ENCODE peak calls at places on chromosomes 6 and 20, in seven cellular contexts. W is HepG2, K is SK-N-SH, V is HCT116, J is H1, F is GM12878, Q is K562. G is an unnamed sample.
A peak's percentile ranks its signal among the peaks of the same experiment; 100 is the strongest.

GRCh38 chr6:150134280-150134920 is 8.4 kb upstream of the PPP1R14C start:
- DNase-seq in V (no peak), K (no peak), J (no peak), Q (no peak), W (no peak), F (no peak), G (no peak)

GRCh38 chr20:50020283-50020682 is 37.5 kb downstream of the SNAI1 start:
- DNase-seq in W (no peak), Q (no peak), F (no peak), J (no peak), V (no peak), K (no peak), G (no peak)

GRCh38 chr6:40755046-40755681 is 168.0 kb upstream of the LRFN2 start:
- DNase-seq in K (peak; percentile 29), W (no peak), Q (no peak), F (no peak), V (no peak), J (no peak), G (no peak)

GRCh38 chr6:110629153-110629552 is 152.7 kb upstream of the SLC22A16 start:
- DNase-seq in V (no peak), Q (no peak), J (no peak), W (no peak), K (no peak), F (no peak), G (no peak)

GRCh38 chr20:53824779-53825178 is 231.1 kb upstream of the ZNF217 start:
- DNase-seq in K (no peak), V (no peak), F (no peak), W (no peak), Q (no peak), J (no peak), G (no peak)

GRCh38 chr20:1061484-1062221 is 56.7 kb upstream of the PSMF1 start:
- DNase-seq in W (no peak), F (no peak), V (no peak), K (no peak), J (no peak), Q (peak; percentile 12), G (no peak)

GRCh38 chr20:53926428-53927028 is 143.9 kb downstream of the BCAS1 start:
- DNase-seq in K (no peak), W (peak; percentile 98), V (no peak), F (peak; percentile 99), Q (no peak), J (no peak), G (no peak)

GRCh38 chr6:157860505-157860991 is 37.5 kb downstream of the SNX9 start:
- DNase-seq in K (no peak), V (no peak), Q (no peak), F (no peak), W (no peak), J (no peak), G (no peak)

GRCh38 chr6:168499045-168499650 is 58.2 kb downstream of the SMOC2 start:
- DNase-seq in K (no peak), Q (no peak), J (no peak), W (peak; percentile 16), F (no peak), V (no peak), G (no peak)

GRCh38 chr6:36953931-36954261 is 642 bp upstream of the PI16 start:
- DNase-seq in K (no peak), V (no peak), F (no peak), Q (no peak), W (no peak), J (no peak), G (no peak)

GRCh38 chr6:130587778-130588520 is 222.1 kb downstream of the TMEM200A start:
- DNase-seq in Q (no peak), W (no peak), F (no peak), J (no peak), K (no peak), V (no peak), G (no peak)

GRCh38 chr6:77454386-77454785 is 8.9 kb downstream of the HTR1B start:
- DNase-seq in F (no peak), J (no peak), K (no peak), W (no peak), Q (no peak), V (no peak), G (peak; percentile 24)

GRCh38 chr6:152293404-152293803 is 343.8 kb downstream of the SYNE1 start:
- DNase-seq in J (no peak), F (no peak), W (no peak), K (peak; percentile 16), Q (no peak), V (no peak), G (no peak)

GRCh38 chr20:38044685-38045084 is 11.1 kb downstream of the RPRD1B start:
- DNase-seq in V (no peak), Q (no peak), W (no peak), K (no peak), F (no peak), J (no peak), G (no peak)

GRCh38 chr6:158039571-158040050 is 57.9 kb downstream of the SYNJ2 start:
- DNase-seq in W (peak; percentile 61), Q (no peak), J (no peak), V (no peak), F (no peak), K (no peak), G (peak; percentile 25)

GRCh38 chr6:152300517-152300916 is 336.6 kb downstream of the SYNE1 start:
- DNase-seq in V (no peak), Q (no peak), K (no peak), W (no peak), J (no peak), F (no peak), G (no peak)

GRCh38 chr6:85362652-85363310 is 87.1 kb upstream of the NT5E start:
- DNase-seq in K (no peak), F (no peak), V (no peak), Q (no peak), W (no peak), J (no peak), G (no peak)

GRCh38 chr6:90169328-90169886 is 127.2 kb downstream of the BACH2 start:
- DNase-seq in Q (no peak), W (no peak), V (no peak), F (no peak), J (no peak), K (no peak), G (no peak)

GRCh38 chr20:60148885-60149284 is 190.7 kb downstream of the CDH26 start:
- DNase-seq in J (no peak), V (no peak), K (no peak), F (no peak), Q (no peak), W (no peak), G (no peak)

GRCh38 chr20:41466836-41467619 is 100.4 kb upstream of the EMILIN3 start:
- DNase-seq in Q (no peak), V (no peak), W (no peak), K (no peak), J (no peak), F (no peak), G (no peak)

GRCh38 chr6:106981901-106982300 is 7.4 kb upstream of the CD24 start:
- DNase-seq in F (no peak), J (no peak), Q (no peak), K (no peak), W (no peak), V (no peak), G (no peak)

DNA sequence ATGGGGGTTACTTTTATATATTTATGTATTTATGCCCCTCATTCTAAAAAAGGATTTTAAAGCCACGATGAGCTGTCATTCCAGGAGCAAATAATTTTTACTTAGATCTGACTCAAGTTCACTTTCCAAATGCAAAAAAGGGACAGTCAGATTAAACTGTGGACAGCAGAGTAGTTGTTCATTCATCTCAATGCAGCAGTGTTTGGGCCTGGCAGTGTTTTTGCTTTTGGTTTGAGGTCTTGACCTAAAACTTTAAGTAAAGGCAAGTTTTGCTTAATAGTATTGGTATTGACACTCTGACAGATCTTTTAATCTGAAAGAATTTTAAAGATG is 13.9 kb downstream of the JARID2 start:
- DNase-seq in J (no peak), W (no peak), K (no peak), Q (no peak), F (no peak), V (no peak), G (no peak)
- TF ChIP-seq JUND in J (no peak), W (no peak), K (no peak), Q (no peak), F (no peak), V (no peak), G (no peak)

GRCh38 chr6:131682427-131682826 is 18.8 kb downstream of the OR2A4 start:
- DNase-seq in W (no peak), J (no peak), V (no peak), F (no peak), Q (no peak), K (no peak), G (no peak)
- TF ChIP-seq JUND in W (no peak), J (no peak), V (no peak), F (no peak), Q (no peak), K (no peak), G (no peak)

DNA sequence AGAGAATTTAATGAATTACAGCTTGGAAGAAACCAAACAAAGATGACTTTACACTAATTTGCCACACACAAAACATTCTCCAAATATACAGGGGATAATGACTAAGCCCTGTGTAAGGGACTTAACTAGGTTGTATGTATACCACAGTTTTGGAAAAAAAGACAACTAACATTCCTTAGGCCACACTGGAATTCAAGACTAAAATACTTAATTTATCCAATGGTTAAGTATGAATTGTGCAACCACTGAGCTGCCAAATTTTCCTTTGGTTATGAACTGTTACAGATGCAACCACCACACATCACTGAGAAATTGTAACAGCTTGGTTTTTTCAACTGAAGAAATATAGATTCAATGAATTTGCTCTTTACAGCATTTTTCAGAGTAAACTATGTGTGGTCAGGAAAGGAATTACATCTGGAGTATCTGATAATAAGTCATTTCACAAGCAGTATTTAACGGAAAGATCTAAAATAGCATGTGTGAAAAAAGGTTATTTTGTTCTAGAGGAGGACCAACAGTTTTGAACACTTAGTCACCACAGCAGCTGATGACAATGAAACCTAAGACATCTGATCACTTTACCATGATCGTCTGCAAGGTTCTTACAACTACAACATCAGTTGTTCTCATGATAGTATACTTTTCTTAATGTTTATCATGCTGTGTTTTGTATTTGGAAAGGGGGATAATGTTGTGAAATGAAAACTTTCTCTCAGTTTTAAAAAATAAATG is 318.8 kb downstream of the BCKDHB start:
- DNase-seq in Q (no peak), V (no peak), K (no peak), F (no peak), W (no peak), J (no peak), G (no peak)
- TF ChIP-seq JUND in Q (no peak), V (no peak), K (peak; percentile 37), F (no peak), W (no peak), J (no peak), G (no peak)

GRCh38 chr6:129309154-129309553 is 400.8 kb downstream of the ARHGAP18 start:
- DNase-seq in J (no peak), Q (no peak), W (no peak), K (no peak), F (no peak), V (no peak), G (no peak)

GRCh38 chr6:129307845-129308244 is 402.1 kb downstream of the ARHGAP18 start:
- DNase-seq in W (no peak), Q (no peak), V (no peak), J (no peak), F (no peak), K (no peak), G (no peak)

GRCh38 chr6:129317931-129318820 is 391.8 kb downstream of the ARHGAP18 start:
- DNase-seq in K (no peak), F (no peak), J (no peak), Q (no peak), W (no peak), V (no peak), G (peak; percentile 8)

GRCh38 chr6:129314575-129314974 is 395.4 kb downstream of the ARHGAP18 start:
- DNase-seq in K (no peak), V (no peak), Q (no peak), F (no peak), W (no peak), J (no peak), G (no peak)

GRCh38 chr6:129312865-129313264 is 397.1 kb downstream of the ARHGAP18 start:
- DNase-seq in J (no peak), V (peak; percentile 36), K (no peak), W (no peak), F (no peak), Q (no peak), G (peak; percentile 7)
- TF ChIP-seq JUND in J (no peak), V (peak; percentile 62), K (no peak), W (no peak), F (no peak), Q (no peak), G (no peak)

G was measured in T47D.